ENCODE peak calls at places on chromosomes 7 and 10, in ten cellular contexts. One of them, this sample, is unnamed.

GRCh38 chr7:94561841-94562514 is 52.4 kb downstream of the CASD1 start:
- DNase-seq in left lung: no peak
- DNase-seq in psoas muscle: no peak
- DNase-seq in pancreas: no peak
- DNase-seq in testis: no peak
- DNase-seq in fibroblast of the aortic adventitia: peak; percentile 21
- DNase-seq in Peyer's patch: no peak
- DNase-seq in IMR-90: peak; percentile 62
- DNase-seq in mammary epithelial cell: peak; percentile 31
- DNase-seq in CD8-positive, alpha-beta T cell: no peak
- DNase-seq in this sample: no peak

GRCh38 chr7:4849390-4849789 is 12.4 kb downstream of the PAPOLB start:
- DNase-seq in Peyer's patch: no peak
- DNase-seq in pancreas: no peak
- DNase-seq in testis: peak; percentile 77
- DNase-seq in mammary epithelial cell: peak; percentile 43
- DNase-seq in fibroblast of the aortic adventitia: peak; percentile 35
- DNase-seq in IMR-90: peak; percentile 26
- DNase-seq in psoas muscle: no peak
- DNase-seq in CD8-positive, alpha-beta T cell: no peak
- DNase-seq in left lung: no peak
- DNase-seq in this sample: no peak

GRCh38 chr10:108696792-108697477 is 1226.4 kb downstream of the XPNPEP1 start:
- DNase-seq in testis: no peak
- DNase-seq in CD8-positive, alpha-beta T cell: no peak
- DNase-seq in psoas muscle: no peak
- DNase-seq in fibroblast of the aortic adventitia: no peak
- DNase-seq in mammary epithelial cell: no peak
- DNase-seq in Peyer's patch: no peak
- DNase-seq in IMR-90: no peak
- DNase-seq in left lung: no peak
- DNase-seq in pancreas: no peak
- DNase-seq in this sample: no peak

GRCh38 chr7:66493235-66494181 is 135.2 kb upstream of the KCTD7 start:
- DNase-seq in fibroblast of the aortic adventitia: peak; percentile 97
- DNase-seq in IMR-90: peak; percentile 97
- DNase-seq in mammary epithelial cell: peak; percentile 95
- DNase-seq in testis: peak; percentile 99
- DNase-seq in pancreas: peak; percentile 97
- DNase-seq in psoas muscle: peak; percentile 98
- DNase-seq in Peyer's patch: peak; percentile 98
- DNase-seq in CD8-positive, alpha-beta T cell: peak; percentile 96
- DNase-seq in left lung: peak; percentile 98
- DNase-seq in this sample: peak; percentile 94

GRCh38 chr7:27808626-27809025 is 68.7 kb downstream of the TAX1BP1 start:
- DNase-seq in Peyer's patch: no peak
- DNase-seq in psoas muscle: no peak
- DNase-seq in CD8-positive, alpha-beta T cell: no peak
- DNase-seq in mammary epithelial cell: peak; percentile 20
- DNase-seq in left lung: no peak
- DNase-seq in testis: no peak
- DNase-seq in IMR-90: peak; percentile 80
- DNase-seq in pancreas: no peak
- DNase-seq in fibroblast of the aortic adventitia: peak; percentile 84
- DNase-seq in this sample: peak; percentile 10

GRCh38 chr10:94677691-94678090 is 5.8 kb upstream of the CYP2C18 start:
- DNase-seq in IMR-90: no peak
- DNase-seq in Peyer's patch: no peak
- DNase-seq in mammary epithelial cell: no peak
- DNase-seq in pancreas: no peak
- DNase-seq in testis: no peak
- DNase-seq in left lung: no peak
- DNase-seq in CD8-positive, alpha-beta T cell: no peak
- DNase-seq in psoas muscle: no peak
- DNase-seq in fibroblast of the aortic adventitia: no peak
- DNase-seq in this sample: no peak

GRCh38 chr10:69104994-69105790 is 17.3 kb downstream of the SRGN start:
- DNase-seq in testis: no peak
- DNase-seq in mammary epithelial cell: no peak
- DNase-seq in CD8-positive, alpha-beta T cell: no peak
- DNase-seq in psoas muscle: no peak
- DNase-seq in IMR-90: no peak
- DNase-seq in fibroblast of the aortic adventitia: no peak
- DNase-seq in pancreas: no peak
- DNase-seq in Peyer's patch: no peak
- DNase-seq in left lung: no peak
- DNase-seq in this sample: no peak

GRCh38 chr10:96532523-96532922 is 18.8 kb upstream of the TLL2 start:
- DNase-seq in mammary epithelial cell: no peak
- DNase-seq in Peyer's patch: no peak
- DNase-seq in CD8-positive, alpha-beta T cell: no peak
- DNase-seq in fibroblast of the aortic adventitia: peak; percentile 15
- DNase-seq in IMR-90: peak; percentile 12
- DNase-seq in pancreas: no peak
- DNase-seq in testis: no peak
- DNase-seq in psoas muscle: no peak
- DNase-seq in left lung: no peak
- DNase-seq in this sample: no peak

GRCh38 chr10:112565434-112566053 is 118.5 kb downstream of the VTI1A start:
- DNase-seq in psoas muscle: no peak
- DNase-seq in IMR-90: peak; percentile 72
- DNase-seq in testis: peak; percentile 59
- DNase-seq in left lung: no peak
- DNase-seq in CD8-positive, alpha-beta T cell: no peak
- DNase-seq in Peyer's patch: no peak
- DNase-seq in mammary epithelial cell: peak; percentile 53
- DNase-seq in fibroblast of the aortic adventitia: peak; percentile 84
- DNase-seq in pancreas: no peak
- DNase-seq in this sample: peak; percentile 40

GRCh38 chr10:74975758-74976157 is 135.7 kb upstream of the SAMD8 start:
- DNase-seq in Peyer's patch: no peak
- DNase-seq in CD8-positive, alpha-beta T cell: no peak
- DNase-seq in testis: no peak
- DNase-seq in fibroblast of the aortic adventitia: no peak
- DNase-seq in mammary epithelial cell: no peak
- DNase-seq in left lung: no peak
- DNase-seq in pancreas: no peak
- DNase-seq in psoas muscle: no peak
- DNase-seq in IMR-90: no peak
- DNase-seq in this sample: no peak

GRCh38 chr10:110433740-110434139 is 64.0 kb upstream of the DUSP5 start:
- DNase-seq in testis: no peak
- DNase-seq in mammary epithelial cell: no peak
- DNase-seq in Peyer's patch: no peak
- DNase-seq in fibroblast of the aortic adventitia: no peak
- DNase-seq in pancreas: no peak
- DNase-seq in CD8-positive, alpha-beta T cell: no peak
- DNase-seq in IMR-90: no peak
- DNase-seq in left lung: no peak
- DNase-seq in psoas muscle: no peak
- DNase-seq in this sample: no peak

GRCh38 chr10:77959384-77959783 is 32.8 kb upstream of the DLG5 start:
- DNase-seq in pancreas: no peak
- DNase-seq in Peyer's patch: no peak
- DNase-seq in IMR-90: no peak
- DNase-seq in fibroblast of the aortic adventitia: no peak
- DNase-seq in mammary epithelial cell: no peak
- DNase-seq in psoas muscle: no peak
- DNase-seq in testis: no peak
- DNase-seq in left lung: no peak
- DNase-seq in CD8-positive, alpha-beta T cell: no peak
- DNase-seq in this sample: no peak

GRCh38 chr10:13808556-13809391 is 222.0 kb downstream of the PRPF18 start:
- DNase-seq in left lung: no peak
- DNase-seq in psoas muscle: no peak
- DNase-seq in fibroblast of the aortic adventitia: no peak
- DNase-seq in Peyer's patch: no peak
- DNase-seq in IMR-90: peak; percentile 25
- DNase-seq in CD8-positive, alpha-beta T cell: no peak
- DNase-seq in mammary epithelial cell: no peak
- DNase-seq in pancreas: no peak
- DNase-seq in testis: no peak
- DNase-seq in this sample: no peak

GRCh38 chr7:29806131-29806792 is at the start of gene WIPF3:
- DNase-seq in psoas muscle: peak; percentile 48
- DNase-seq in pancreas: peak; percentile 56
- DNase-seq in testis: peak; percentile 63
- DNase-seq in mammary epithelial cell: no peak
- DNase-seq in IMR-90: no peak
- DNase-seq in left lung: peak; percentile 82
- DNase-seq in CD8-positive, alpha-beta T cell: no peak
- DNase-seq in fibroblast of the aortic adventitia: no peak
- DNase-seq in Peyer's patch: peak; percentile 66
- DNase-seq in this sample: no peak

GRCh38 chr10:131186547-131187253 is 124.8 kb downstream of the TCERG1L start:
- DNase-seq in left lung: no peak
- DNase-seq in Peyer's patch: no peak
- DNase-seq in CD8-positive, alpha-beta T cell: no peak
- DNase-seq in fibroblast of the aortic adventitia: no peak
- DNase-seq in pancreas: no peak
- DNase-seq in psoas muscle: no peak
- DNase-seq in testis: no peak
- DNase-seq in IMR-90: no peak
- DNase-seq in mammary epithelial cell: no peak
- DNase-seq in this sample: no peak

GRCh38 chr10:132355754-132356153 is 23.8 kb downstream of the LRRC27 start:
- DNase-seq in left lung: peak; percentile 82
- DNase-seq in testis: no peak
- DNase-seq in Peyer's patch: peak; percentile 31
- DNase-seq in fibroblast of the aortic adventitia: no peak
- DNase-seq in CD8-positive, alpha-beta T cell: no peak
- DNase-seq in pancreas: no peak
- DNase-seq in IMR-90: no peak
- DNase-seq in psoas muscle: no peak
- DNase-seq in mammary epithelial cell: no peak
- DNase-seq in this sample: no peak

GRCh38 chr7:146660839-146661238 is 544.2 kb downstream of the CNTNAP2 start:
- DNase-seq in left lung: no peak
- DNase-seq in CD8-positive, alpha-beta T cell: no peak
- DNase-seq in Peyer's patch: no peak
- DNase-seq in testis: no peak
- DNase-seq in mammary epithelial cell: no peak
- DNase-seq in fibroblast of the aortic adventitia: no peak
- DNase-seq in psoas muscle: no peak
- DNase-seq in pancreas: no peak
- DNase-seq in IMR-90: no peak
- DNase-seq in this sample: no peak

GRCh38 chr10:52662255-52662654 is 110.3 kb downstream of the MBL2 start:
- DNase-seq in CD8-positive, alpha-beta T cell: no peak
- DNase-seq in mammary epithelial cell: no peak
- DNase-seq in Peyer's patch: no peak
- DNase-seq in IMR-90: no peak
- DNase-seq in testis: no peak
- DNase-seq in left lung: no peak
- DNase-seq in psoas muscle: no peak
- DNase-seq in fibroblast of the aortic adventitia: no peak
- DNase-seq in pancreas: no peak
- DNase-seq in this sample: no peak
- TF ChIP-seq CTCF in CD8-positive, alpha-beta T cell: no peak
- TF ChIP-seq CTCF in mammary epithelial cell: no peak
- TF ChIP-seq CTCF in Peyer's patch: no peak
- TF ChIP-seq CTCF in IMR-90: no peak
- TF ChIP-seq CTCF in testis: no peak
- TF ChIP-seq CTCF in left lung: no peak
- TF ChIP-seq CTCF in psoas muscle: no peak
- TF ChIP-seq CTCF in fibroblast of the aortic adventitia: no peak
- TF ChIP-seq CTCF in pancreas: no peak
- TF ChIP-seq CTCF in this sample: no peak

GRCh38 chr7:19442016-19442785 is 266.6 kb downstream of the POLR1F start:
- DNase-seq in mammary epithelial cell: peak; percentile 26
- DNase-seq in Peyer's patch: no peak
- DNase-seq in pancreas: no peak
- DNase-seq in IMR-90: peak; percentile 75
- DNase-seq in psoas muscle: no peak
- DNase-seq in CD8-positive, alpha-beta T cell: no peak
- DNase-seq in left lung: no peak
- DNase-seq in testis: no peak
- DNase-seq in fibroblast of the aortic adventitia: peak; percentile 80
- DNase-seq in this sample: peak; percentile 43
- TF ChIP-seq CTCF in mammary epithelial cell: peak; percentile 69
- TF ChIP-seq CTCF in Peyer's patch: no peak
- TF ChIP-seq CTCF in pancreas: no peak
- TF ChIP-seq CTCF in IMR-90: peak; percentile 83
- TF ChIP-seq CTCF in psoas muscle: no peak
- TF ChIP-seq CTCF in CD8-positive, alpha-beta T cell: no peak
- TF ChIP-seq CTCF in left lung: no peak
- TF ChIP-seq CTCF in testis: no peak
- TF ChIP-seq CTCF in fibroblast of the aortic adventitia: peak; percentile 81
- TF ChIP-seq CTCF in this sample: peak; percentile 75

GRCh38 chr7:149855368-149856305 is 17.5 kb downstream of the ZNF862 start:
- DNase-seq in mammary epithelial cell: peak; percentile 46
- DNase-seq in CD8-positive, alpha-beta T cell: no peak
- DNase-seq in left lung: no peak
- DNase-seq in pancreas: no peak
- DNase-seq in fibroblast of the aortic adventitia: peak; percentile 28
- DNase-seq in IMR-90: peak; percentile 88
- DNase-seq in testis: no peak
- DNase-seq in psoas muscle: no peak
- DNase-seq in Peyer's patch: no peak
- DNase-seq in this sample: no peak

GRCh38 chr7:149853157-149853556 is 15.0 kb downstream of the ZNF862 start:
- DNase-seq in left lung: no peak
- DNase-seq in fibroblast of the aortic adventitia: peak; percentile 10
- DNase-seq in CD8-positive, alpha-beta T cell: no peak
- DNase-seq in psoas muscle: no peak
- DNase-seq in IMR-90: peak; percentile 7
- DNase-seq in Peyer's patch: no peak
- DNase-seq in mammary epithelial cell: no peak
- DNase-seq in pancreas: no peak
- DNase-seq in testis: no peak
- DNase-seq in this sample: no peak

GRCh38 chr7:149851449-149851848 is 13.3 kb downstream of the ZNF862 start:
- DNase-seq in IMR-90: no peak
- DNase-seq in Peyer's patch: no peak
- DNase-seq in mammary epithelial cell: no peak
- DNase-seq in pancreas: no peak
- DNase-seq in psoas muscle: no peak
- DNase-seq in fibroblast of the aortic adventitia: no peak
- DNase-seq in testis: no peak
- DNase-seq in CD8-positive, alpha-beta T cell: no peak
- DNase-seq in left lung: no peak
- DNase-seq in this sample: no peak

GRCh38 chr7:149856583-149856982 is 17.2 kb upstream of the ATP6V0E2 start:
- DNase-seq in mammary epithelial cell: no peak
- DNase-seq in testis: no peak
- DNase-seq in psoas muscle: no peak
- DNase-seq in fibroblast of the aortic adventitia: no peak
- DNase-seq in left lung: no peak
- DNase-seq in pancreas: no peak
- DNase-seq in Peyer's patch: no peak
- DNase-seq in CD8-positive, alpha-beta T cell: no peak
- DNase-seq in IMR-90: no peak
- DNase-seq in this sample: no peak

GRCh38 chr7:149854611-149855367 is 16.6 kb downstream of the ZNF862 start:
- DNase-seq in testis: peak; percentile 71
- DNase-seq in psoas muscle: no peak
- DNase-seq in CD8-positive, alpha-beta T cell: peak; percentile 45
- DNase-seq in fibroblast of the aortic adventitia: peak; percentile 11
- DNase-seq in IMR-90: peak; percentile 51
- DNase-seq in Peyer's patch: peak; percentile 69
- DNase-seq in mammary epithelial cell: peak; percentile 31
- DNase-seq in pancreas: peak; percentile 81
- DNase-seq in left lung: no peak
- DNase-seq in this sample: no peak
- TF ChIP-seq CTCF in testis: no peak
- TF ChIP-seq CTCF in psoas muscle: no peak
- TF ChIP-seq CTCF in CD8-positive, alpha-beta T cell: no peak
- TF ChIP-seq CTCF in fibroblast of the aortic adventitia: no peak
- TF ChIP-seq CTCF in IMR-90: no peak
- TF ChIP-seq CTCF in Peyer's patch: no peak
- TF ChIP-seq CTCF in mammary epithelial cell: no peak
- TF ChIP-seq CTCF in pancreas: no peak
- TF ChIP-seq CTCF in left lung: no peak
- TF ChIP-seq CTCF in this sample: no peak

GRCh38 chr7:22542669-22543068 is 42.7 kb upstream of the STEAP1B start:
- DNase-seq in Peyer's patch: no peak
- DNase-seq in CD8-positive, alpha-beta T cell: no peak
- DNase-seq in testis: no peak
- DNase-seq in pancreas: no peak
- DNase-seq in left lung: no peak
- DNase-seq in fibroblast of the aortic adventitia: no peak
- DNase-seq in mammary epithelial cell: no peak
- DNase-seq in IMR-90: no peak
- DNase-seq in psoas muscle: no peak
- DNase-seq in this sample: no peak
- TF ChIP-seq CTCF in Peyer's patch: no peak
- TF ChIP-seq CTCF in CD8-positive, alpha-beta T cell: no peak
- TF ChIP-seq CTCF in testis: no peak
- TF ChIP-seq CTCF in pancreas: no peak
- TF ChIP-seq CTCF in left lung: no peak
- TF ChIP-seq CTCF in fibroblast of the aortic adventitia: no peak
- TF ChIP-seq CTCF in mammary epithelial cell: no peak
- TF ChIP-seq CTCF in IMR-90: no peak
- TF ChIP-seq CTCF in psoas muscle: no peak
- TF ChIP-seq CTCF in this sample: no peak

This sample was measured in AG09319.